ENCODE peak calls at places on chromosomes 16 and 17, in nine cellular contexts. E, V, I, J, R, X, T, D and A are unnamed samples.

GRCh38 chr17:35170968-35171771 is 23.0 kb downstream of the SLC35G3 start:
- DNase-seq in E (no peak), V (peak), I (no peak), J (peak), R (no peak), X (no peak), T (no peak), D (no peak), A (no peak)

GRCh38 chr17:43766413-43767052 is 7.9 kb upstream of the SOST start:
- DNase-seq in E (no peak), V (peak), I (no peak), J (peak), R (no peak), X (peak), T (peak), D (peak), A (peak)

GRCh38 chr16:87212026-87212425 is 105.2 kb downstream of the C16orf95 start:
- DNase-seq in E (no peak), V (no peak), I (no peak), J (peak), R (no peak), X (no peak), T (no peak), D (no peak), A (no peak)

GRCh38 chr16:72677662-72678447 is 370.1 kb downstream of the ZFHX3 start:
- DNase-seq in E (no peak), V (no peak), I (peak), J (peak), R (no peak), X (no peak), T (no peak), D (no peak), A (no peak)

GRCh38 chr16:20784204-20784603 is 20.4 kb downstream of the ACSM3 start:
- DNase-seq in E (no peak), V (no peak), I (no peak), J (no peak), R (no peak), X (no peak), T (no peak), D (no peak), A (no peak)

GRCh38 chr17:3636908-3637373 is 381 bp downstream of the CTNS start:
- DNase-seq in E (no peak), V (no peak), I (no peak), J (no peak), R (no peak), X (peak), T (no peak), D (no peak), A (no peak)

GRCh38 chr16:56301391-56301850 is 110.1 kb downstream of the GNAO1 start:
- DNase-seq in E (no peak), V (no peak), I (no peak), J (peak), R (no peak), X (no peak), T (no peak), D (no peak), A (no peak)

GRCh38 chr17:17115620-17116019 is 73.4 kb downstream of the MPRIP start:
- DNase-seq in E (no peak), V (no peak), I (no peak), J (no peak), R (no peak), X (no peak), T (no peak), D (no peak), A (no peak)

GRCh38 chr17:32621612-32622312 is 135.0 kb downstream of the CDK5R1 start:
- DNase-seq in E (no peak), V (peak), I (no peak), J (peak), R (no peak), X (no peak), T (no peak), D (no peak), A (no peak)

GRCh38 chr16:86573215-86573614 is 5.1 kb upstream of the FOXL1 start:
- DNase-seq in E (no peak), V (no peak), I (no peak), J (peak), R (no peak), X (no peak), T (no peak), D (no peak), A (no peak)

GRCh38 chr17:7610641-7611040 is 4.1 kb downstream of the FXR2 start:
- DNase-seq in E (no peak), V (no peak), I (no peak), J (no peak), R (no peak), X (no peak), T (no peak), D (no peak), A (no peak)

GRCh38 chr17:57577751-57578607 is 167.1 kb downstream of the CCDC182 start:
- DNase-seq in E (no peak), V (no peak), I (peak), J (peak), R (no peak), X (no peak), T (no peak), D (peak), A (no peak)

GRCh38 chr16:85715169-85716015 is 26.6 kb upstream of the GINS2 start:
- DNase-seq in E (no peak), V (no peak), I (no peak), J (no peak), R (no peak), X (peak), T (no peak), D (no peak), A (peak)

GRCh38 chr16:56930516-56931252 is 1.3 kb upstream of the HERPUD1 start:
- DNase-seq in E (no peak), V (no peak), I (no peak), J (no peak), R (no peak), X (no peak), T (no peak), D (no peak), A (no peak)

GRCh38 chr16:83475108-83475507 is 332.7 kb upstream of the HSBP1 start:
- DNase-seq in E (no peak), V (no peak), I (no peak), J (no peak), R (no peak), X (peak), T (no peak), D (no peak), A (no peak)

GRCh38 chr17:13114601-13115024 is 96.8 kb upstream of the ELAC2 start:
- DNase-seq in E (no peak), V (peak), I (peak), J (peak), R (peak), X (peak), T (no peak), D (no peak), A (no peak)